ENCODE peak calls at places on chromosome 5, in ten cellular contexts. I is hepatocyte; A is astrocyte; H is heart right ventricle; O is CD8-positive, alpha-beta memory T cell; T is cardiac muscle cell; K is K562; M is CD8-positive, alpha-beta T cell; B is IMR-90; R is A549. N is an unnamed sample.

GRCh38 chr5:142805339-142805738 is 35.2 kb downstream of the ARHGAP26 start:
- DNase-seq in I (no peak), A (no peak), H (no peak), O (no peak), T (no peak), K (no peak), M (no peak), B (no peak), R (no peak), N (no peak)

GRCh38 chr5:74248576-74248975 is 392.0 kb downstream of the ENC1 start:
- DNase-seq in I (no peak), A (no peak), H (no peak), O (no peak), T (no peak), K (no peak), M (no peak), B (no peak), R (no peak), N (no peak)

GRCh38 chr5:110105692-110106091 is 416.0 kb downstream of the MAN2A1 start:
- DNase-seq in I (peak; percentile 20), A (peak; percentile 21), H (peak; percentile 46), O (no peak), T (peak; percentile 34), K (no peak), M (no peak), B (no peak), R (no peak), N (no peak)

GRCh38 chr5:136174021-136174659 is 18.8 kb downstream of the SMIM32 start:
- DNase-seq in I (peak; percentile 66), A (peak; percentile 44), H (no peak), O (no peak), T (peak; percentile 34), K (peak; percentile 64), M (no peak), B (peak; percentile 75), R (peak; percentile 55), N (no peak)

GRCh38 chr5:50967388-50968039 is 301.1 kb downstream of the PARP8 start:
- DNase-seq in I (peak; percentile 60), A (no peak), H (no peak), O (no peak), T (peak; percentile 43), K (no peak), M (no peak), B (no peak), R (no peak), N (no peak)

GRCh38 chr5:136776022-136776927 is 410.9 kb upstream of the TRPC7 start:
- DNase-seq in I (peak; percentile 14), A (peak; percentile 12), H (no peak), O (no peak), T (no peak), K (no peak), M (no peak), B (peak; percentile 44), R (no peak), N (no peak)

GRCh38 chr5:88841212-88841611 is 41.8 kb downstream of the MEF2C start:
- DNase-seq in I (no peak), A (no peak), H (no peak), O (no peak), T (no peak), K (no peak), M (no peak), B (no peak), R (no peak), N (no peak)

GRCh38 chr5:167934561-167934971 is 356.9 kb upstream of the WWC1 start:
- DNase-seq in I (peak; percentile 17), A (peak; percentile 89), H (peak; percentile 80), O (no peak), T (peak; percentile 64), K (no peak), M (no peak), B (no peak), R (no peak), N (no peak)

GRCh38 chr5:76691470-76692273 is 24.3 kb upstream of the F2R start:
- DNase-seq in I (peak; percentile 26), A (peak; percentile 84), H (peak; percentile 40), O (no peak), T (no peak), K (no peak), M (no peak), B (peak; percentile 59), R (no peak), N (no peak)

GRCh38 chr5:152332696-152333095 is 72.4 kb downstream of the NMUR2 start:
- DNase-seq in I (no peak), A (no peak), H (no peak), O (no peak), T (no peak), K (no peak), M (no peak), B (no peak), R (no peak), N (no peak)

GRCh38 chr5:37722236-37723146 is 117.3 kb downstream of the GDNF start:
- DNase-seq in I (peak; percentile 16), A (peak; percentile 99), H (no peak), O (no peak), T (no peak), K (peak; percentile 16), M (no peak), B (peak; percentile 96), R (peak; percentile 5), N (no peak)

GRCh38 chr5:145341842-145342241 is 493.3 kb downstream of the PRELID2 start:
- DNase-seq in I (no peak), A (no peak), H (no peak), O (no peak), T (no peak), K (no peak), M (no peak), B (peak; percentile 28), R (no peak), N (no peak)

GRCh38 chr5:171321447-171321846 is 12.4 kb downstream of the TLX3 start:
- DNase-seq in I (no peak), A (no peak), H (no peak), O (no peak), T (no peak), K (no peak), M (no peak), B (no peak), R (no peak), N (no peak)

GRCh38 chr5:130963798-130964197 is 201.3 kb downstream of the HINT1 start:
- DNase-seq in I (no peak), A (peak; percentile 40), H (no peak), O (no peak), T (no peak), K (no peak), M (no peak), B (no peak), R (no peak), N (no peak)

GRCh38 chr5:61678966-61679365 is 346.9 kb downstream of the ZSWIM6 start:
- DNase-seq in I (no peak), A (no peak), H (no peak), O (no peak), T (no peak), K (no peak), M (no peak), B (no peak), R (peak; percentile 22), N (peak; percentile 50)

GRCh38 chr5:191036-191948 is at the start of gene LRRC14B:
- DNase-seq in I (no peak), A (no peak), H (peak; percentile 74), O (peak; percentile 20), T (peak; percentile 57), K (no peak), M (no peak), B (no peak), R (no peak), N (no peak)
- H3K4me3 ChIP-seq in I (no peak within 1 kb of the TSS), A (no peak within 1 kb of the TSS), H (peak within 1 kb of the TSS; percentile 46), O (no peak within 1 kb of the TSS), T (no peak within 1 kb of the TSS), K (no peak within 1 kb of the TSS), M (peak within 1 kb of the TSS; percentile 33), B (no peak within 1 kb of the TSS), R (no peak within 1 kb of the TSS), N (no peak within 1 kb of the TSS)

GRCh38 chr5:173575985-173576384 is 40.5 kb downstream of the BOD1 start:
- DNase-seq in I (no peak), A (no peak), H (no peak), O (no peak), T (no peak), K (no peak), M (no peak), B (no peak), R (no peak), N (no peak)
- H3K4me3 ChIP-seq in I (no peak overlapping the region), A (no peak overlapping the region), H (no peak overlapping the region), O (no peak overlapping the region), T (no peak overlapping the region), K (no peak overlapping the region), M (no peak overlapping the region), B (no peak overlapping the region), R (no peak overlapping the region), N (no peak overlapping the region)

DNA sequence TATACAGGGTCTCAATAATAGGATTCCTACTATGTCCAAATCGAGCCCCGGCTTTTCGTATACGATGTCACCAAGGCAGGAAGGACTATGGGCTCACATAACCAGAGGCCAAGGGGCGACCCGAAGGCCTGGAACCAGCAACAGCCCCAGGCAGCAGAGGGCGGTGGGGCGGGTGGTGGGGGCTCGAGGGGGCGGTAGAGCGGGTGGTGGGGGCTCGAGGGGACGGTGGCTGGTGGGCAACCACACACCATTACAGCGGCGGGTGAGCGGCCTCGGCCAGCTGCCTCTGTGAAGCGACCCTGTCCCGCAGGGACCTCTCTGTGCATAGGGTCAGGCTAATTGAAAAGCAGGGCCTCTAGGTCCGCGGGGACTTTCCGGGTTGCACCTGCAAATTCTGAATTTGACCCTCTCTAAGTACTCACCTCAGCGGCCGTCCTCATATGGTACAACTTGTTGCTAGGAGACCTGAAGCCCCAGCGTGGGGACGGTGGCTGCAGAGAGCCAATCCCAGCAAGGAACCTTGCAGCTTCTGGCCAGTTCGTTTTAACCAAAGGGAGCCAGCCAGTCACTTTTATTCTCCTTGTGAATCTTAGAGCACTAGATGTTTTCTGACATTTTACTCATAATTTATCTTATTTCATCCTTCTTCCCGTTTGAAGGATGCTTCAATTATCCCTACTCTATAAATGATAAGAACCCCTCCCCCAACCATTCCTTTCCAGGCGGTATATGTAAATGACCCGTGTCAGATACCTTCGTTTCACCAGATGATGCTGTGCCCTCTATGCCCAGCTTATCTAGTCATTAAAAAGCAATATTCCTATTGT is at the start of gene NME5:
- DNase-seq in I (peak; percentile 66), A (peak; percentile 71), H (peak; percentile 57), O (no peak), T (peak; percentile 85), K (peak; percentile 16), M (no peak), B (peak; percentile 40), R (no peak), N (peak; percentile 69)
- H3K4me3 ChIP-seq in I (no peak within 1 kb of the TSS), A (peak within 1 kb of the TSS; percentile 59), H (peak within 1 kb of the TSS; percentile 70), O (no peak within 1 kb of the TSS), T (peak within 1 kb of the TSS; percentile 51), K (no peak within 1 kb of the TSS), M (no peak within 1 kb of the TSS), B (peak within 1 kb of the TSS; percentile 41), R (no peak within 1 kb of the TSS), N (peak within 1 kb of the TSS; percentile 81)

DNA sequence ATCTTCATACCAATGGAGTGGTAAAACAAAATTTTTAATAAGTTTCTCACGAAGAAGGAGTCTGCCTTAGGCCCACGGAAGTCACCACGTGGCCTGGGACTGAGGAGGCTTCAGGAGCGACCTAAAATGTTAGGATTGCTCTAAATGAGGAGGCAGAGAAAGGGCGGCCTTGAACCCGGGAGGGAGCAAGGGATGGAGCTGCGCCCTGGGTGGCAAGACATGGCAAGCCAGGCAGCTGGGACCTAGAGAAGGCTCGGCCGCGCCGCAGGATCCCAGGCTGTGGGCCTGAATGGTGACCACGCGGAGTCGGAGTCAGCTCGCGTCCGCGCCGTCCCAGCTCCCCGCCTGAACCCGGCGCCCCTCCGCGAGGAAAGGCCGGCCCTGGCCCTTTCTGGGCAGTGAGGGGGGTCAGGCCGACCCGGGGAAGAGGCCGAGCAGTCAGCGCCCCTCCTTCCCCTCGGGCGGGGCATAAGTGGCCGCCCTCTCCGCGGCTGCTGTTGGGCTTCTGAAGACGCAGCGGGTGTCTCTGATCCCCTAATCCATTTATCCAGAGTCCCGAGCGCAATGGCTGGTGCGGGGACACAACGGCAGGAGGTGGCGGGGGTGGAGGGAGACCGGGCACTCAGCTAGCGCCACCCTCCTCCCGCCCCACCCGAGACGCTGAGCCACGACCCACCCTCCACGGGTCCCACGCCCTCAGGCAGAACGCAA is 10.6 kb downstream of the IRX1 start:
- DNase-seq in I (no peak), A (no peak), H (no peak), O (no peak), T (no peak), K (no peak), M (no peak), B (no peak), R (no peak), N (no peak)
- H3K4me3 ChIP-seq in I (no peak overlapping the region), A (no peak overlapping the region), H (peak overlapping the region; percentile 13), O (no peak overlapping the region), T (no peak overlapping the region), K (no peak overlapping the region), M (no peak overlapping the region), B (no peak overlapping the region), R (no peak overlapping the region), N (no peak overlapping the region)

N was measured in BE2C.